ENCODE peak calls at places on chromosomes 5 and 9, in eight cellular contexts. L, T, F, U, P, X, N and R are unnamed samples.

GRCh38 chr5:39201160-39201794 is 18.1 kb downstream of the FYB1 start:
- DNase-seq in L (no peak), T (no peak), F (no peak), U (no peak), P (no peak), X (no peak), N (no peak), R (no peak)

GRCh38 chr5:170483701-170484458 is 19.9 kb upstream of the KCNIP1 start:
- DNase-seq in L (no peak), T (peak; percentile 26), F (no peak), U (no peak), P (no peak), X (no peak), N (peak; percentile 55), R (peak; percentile 26)

GRCh38 chr5:159965031-159965837 is 43.7 kb upstream of the TTC1 start:
- DNase-seq in L (peak; percentile 89), T (peak; percentile 80), F (peak; percentile 55), U (peak; percentile 31), P (no peak), X (no peak), N (peak; percentile 29), R (no peak)

GRCh38 chr5:67000794-67001475 is 195.7 kb downstream of the CD180 start:
- DNase-seq in L (no peak), T (no peak), F (no peak), U (no peak), P (no peak), X (no peak), N (no peak), R (no peak)

GRCh38 chr5:33794550-33795300 is 97.1 kb downstream of the ADAMTS12 start:
- DNase-seq in L (no peak), T (peak; percentile 69), F (no peak), U (no peak), P (no peak), X (no peak), N (peak; percentile 25), R (no peak)

GRCh38 chr9:98807811-98808195 is 333 bp downstream of the GALNT12 start:
- DNase-seq in L (no peak), T (peak; percentile 55), F (no peak), U (no peak), P (peak; percentile 20), X (no peak), N (no peak), R (no peak)

GRCh38 chr5:103505581-103506305 is 56.8 kb downstream of the NUDT12 start:
- DNase-seq in L (no peak), T (peak; percentile 90), F (no peak), U (no peak), P (no peak), X (no peak), N (peak; percentile 68), R (no peak)

GRCh38 chr5:114729986-114730385 is 368.1 kb downstream of the KCNN2 start:
- DNase-seq in L (no peak), T (no peak), F (no peak), U (no peak), P (no peak), X (no peak), N (no peak), R (no peak)

GRCh38 chr5:129382921-129383672 is 77.0 kb upstream of the ADAMTS19 start:
- DNase-seq in L (no peak), T (no peak), F (no peak), U (no peak), P (no peak), X (no peak), N (no peak), R (no peak)

GRCh38 chr9:69193685-69194032 is 19.6 kb downstream of the TJP2 start:
- DNase-seq in L (no peak), T (no peak), F (no peak), U (no peak), P (no peak), X (no peak), N (no peak), R (no peak)

GRCh38 chr9:109171926-109172325 is 4.9 kb upstream of the FRRS1L start:
- DNase-seq in L (no peak), T (peak; percentile 40), F (no peak), U (no peak), P (no peak), X (no peak), N (peak; percentile 52), R (no peak)

GRCh38 chr5:178542455-178542854 is 47.7 kb downstream of the COL23A1 start:
- DNase-seq in L (peak; percentile 55), T (no peak), F (no peak), U (no peak), P (no peak), X (no peak), N (no peak), R (no peak)

GRCh38 chr5:172113036-172113435 is 75.0 kb downstream of the STK10 start:
- DNase-seq in L (no peak), T (no peak), F (no peak), U (no peak), P (peak; percentile 80), X (no peak), N (no peak), R (no peak)

GRCh38 chr5:172109749-172110148 is 78.3 kb downstream of the STK10 start:
- DNase-seq in L (peak; percentile 44), T (no peak), F (no peak), U (no peak), P (no peak), X (no peak), N (no peak), R (no peak)

GRCh38 chr5:172107606-172108005 is 80.4 kb downstream of the STK10 start:
- DNase-seq in L (no peak), T (peak; percentile 90), F (no peak), U (no peak), P (no peak), X (no peak), N (peak; percentile 46), R (no peak)

GRCh38 chr5:172110921-172111873 is 76.8 kb downstream of the STK10 start:
- DNase-seq in L (no peak), T (peak; percentile 80), F (peak; percentile 69), U (peak; percentile 45), P (peak; percentile 74), X (no peak), N (peak; percentile 80), R (peak; percentile 78)

GRCh38 chr5:172110260-172110815 is 77.7 kb downstream of the STK10 start:
- DNase-seq in L (no peak), T (no peak), F (no peak), U (no peak), P (no peak), X (no peak), N (no peak), R (no peak)
- H3K4me1 ChIP-seq in L (no peaks in the 10 kb centered on the region), T (peaks cover 32% of the 10 kb centered on the region), F (peaks cover 72% of the 10 kb centered on the region), U (peaks cover 14% of the 10 kb centered on the region), P (peaks cover 69% of the 10 kb centered on the region), X (no peaks in the 10 kb centered on the region), N (peaks cover 59% of the 10 kb centered on the region), R (peaks cover 40% of the 10 kb centered on the region)

GRCh38 chr5:141828162-141828561 is 50.0 kb downstream of the PCDH1 start:
- DNase-seq in L (no peak), T (no peak), F (no peak), U (no peak), P (no peak), X (no peak), N (no peak), R (no peak)
- H3K4me1 ChIP-seq in L (no peaks in the 10 kb centered on the region), T (no peaks in the 10 kb centered on the region), F (peaks cover 6% of the 10 kb centered on the region), U (no peaks in the 10 kb centered on the region), P (no peaks in the 10 kb centered on the region), X (no peaks in the 10 kb centered on the region), N (peaks cover 6% of the 10 kb centered on the region), R (peaks cover 13% of the 10 kb centered on the region)

GRCh38 chr9:71677209-71677608 is 91.1 kb downstream of the CEMIP2 start:
- DNase-seq in L (no peak), T (no peak), F (no peak), U (no peak), P (no peak), X (no peak), N (no peak), R (no peak)
- H3K4me1 ChIP-seq in L (peaks cover 6% of the 10 kb centered on the region), T (peaks cover 46% of the 10 kb centered on the region), F (peaks cover 51% of the 10 kb centered on the region), U (no peaks in the 10 kb centered on the region), P (no peaks in the 10 kb centered on the region), X (no peaks in the 10 kb centered on the region), N (peaks cover 38% of the 10 kb centered on the region), R (peaks cover 50% of the 10 kb centered on the region)

GRCh38 chr5:54577542-54577941 is 60.0 kb downstream of the SNX18 start:
- DNase-seq in L (no peak), T (no peak), F (no peak), U (no peak), P (no peak), X (no peak), N (no peak), R (no peak)
- H3K4me1 ChIP-seq in L (peaks cover 7% of the 10 kb centered on the region), T (peaks cover 11% of the 10 kb centered on the region), F (peaks cover 29% of the 10 kb centered on the region), U (no peaks in the 10 kb centered on the region), P (no peaks in the 10 kb centered on the region), X (no peaks in the 10 kb centered on the region), N (no peaks in the 10 kb centered on the region), R (peaks cover 6% of the 10 kb centered on the region)

GRCh38 chr9:121599186-121599871 is 52.1 kb upstream of the DAB2IP start:
- DNase-seq in L (peak; percentile 90), T (peak; percentile 63), F (peak; percentile 92), U (peak; percentile 88), P (no peak), X (peak; percentile 86), N (peak; percentile 32), R (peak; percentile 92)
- H3K4me1 ChIP-seq in L (no peaks in the 10 kb centered on the region), T (peaks cover 3% of the 10 kb centered on the region), F (peaks cover 53% of the 10 kb centered on the region), U (peaks cover 40% of the 10 kb centered on the region), P (no peaks in the 10 kb centered on the region), X (peaks cover 6% of the 10 kb centered on the region), N (peaks cover 12% of the 10 kb centered on the region), R (peaks cover 34% of the 10 kb centered on the region)

GRCh38 chr5:161572914-161573313 is 26.4 kb upstream of the GABRB2 start:
- DNase-seq in L (no peak), T (no peak), F (no peak), U (no peak), P (no peak), X (no peak), N (no peak), R (no peak)
- H3K4me1 ChIP-seq in L (no peaks in the 10 kb centered on the region), T (no peaks in the 10 kb centered on the region), F (no peaks in the 10 kb centered on the region), U (no peaks in the 10 kb centered on the region), P (no peaks in the 10 kb centered on the region), X (no peaks in the 10 kb centered on the region), N (no peaks in the 10 kb centered on the region), R (no peaks in the 10 kb centered on the region)